ENCODE peak calls at places on chromosomes 12 and 14, in eight cellular contexts. I is astrocyte of the spinal cord; Z is naive thymus-derived CD4-positive, alpha-beta T cell; G is NCI-H1436 treated with DMSO at 0.1 percent for 48 hours; M is foreskin fibroblast; N is progenitor cell of endocrine pancreas; O is mesendoderm; A is dorsolateral prefrontal cortex. K is an unnamed sample.
A peak's percentile ranks its signal among the peaks of the same experiment; 100 is the strongest.

GRCh38 chr14:101017209-101017608 is 113.7 kb upstream of the RTL1 start:
- DNase-seq in I (peak; percentile 26), Z (no peak), G (no peak), M (peak; percentile 43), N (no peak), O (peak; percentile 7), A (no peak), K (no peak)

GRCh38 chr12:1517007-1517406 is 77.4 kb downstream of the FBXL14 start:
- DNase-seq in I (peak; percentile 92), Z (no peak), G (no peak), M (peak; percentile 90), N (no peak), O (peak; percentile 69), A (no peak), K (no peak)

GRCh38 chr12:123264642-123265041 is 7.0 kb downstream of the CDK2AP1 start:
- DNase-seq in I (no peak), Z (no peak), G (no peak), M (no peak), N (no peak), O (peak; percentile 83), A (peak; percentile 9), K (no peak)

GRCh38 chr14:24416254-24416931 is 13.1 kb downstream of the CBLN3 start:
- DNase-seq in I (no peak), Z (no peak), G (no peak), M (no peak), N (no peak), O (no peak), A (no peak), K (peak; percentile 47)

GRCh38 chr14:29028973-29029582 is 262.5 kb downstream of the FOXG1 start:
- DNase-seq in I (peak; percentile 6), Z (no peak), G (no peak), M (peak; percentile 51), N (peak; percentile 15), O (peak; percentile 82), A (no peak), K (no peak)

GRCh38 chr12:116381744-116382455 is 104.4 kb upstream of the MED13L start:
- DNase-seq in I (peak; percentile 98), Z (no peak), G (no peak), M (peak; percentile 97), N (no peak), O (peak; percentile 98), A (no peak), K (no peak)

GRCh38 chr14:73231874-73232851 is 5.1 kb upstream of the PAPLN start:
- DNase-seq in I (no peak), Z (no peak), G (no peak), M (no peak), N (no peak), O (peak; percentile 81), A (no peak), K (no peak)

GRCh38 chr12:63857771-63858670 is 13.5 kb downstream of the SRGAP1 start:
- DNase-seq in I (peak; percentile 68), Z (no peak), G (no peak), M (no peak), N (no peak), O (no peak), A (no peak), K (no peak)

GRCh38 chr12:90682398-90682797 is 272.6 kb downstream of the CCER1 start:
- DNase-seq in I (peak; percentile 86), Z (no peak), G (no peak), M (peak; percentile 89), N (no peak), O (no peak), A (no peak), K (no peak)

GRCh38 chr12:85448031-85448430 is 168.0 kb downstream of the ALX1 start:
- DNase-seq in I (no peak), Z (no peak), G (no peak), M (no peak), N (no peak), O (peak; percentile 81), A (no peak), K (no peak)

GRCh38 chr12:93738199-93739058 is 61.3 kb downstream of the CRADD start:
- DNase-seq in I (no peak), Z (no peak), G (no peak), M (no peak), N (no peak), O (no peak), A (no peak), K (no peak)

GRCh38 chr12:12384601-12385321 is 27.9 kb downstream of the BORCS5 start:
- DNase-seq in I (peak; percentile 40), Z (no peak), G (no peak), M (no peak), N (no peak), O (peak; percentile 56), A (peak; percentile 20), K (no peak)

GRCh38 chr12:94057262-94058151 is 90.9 kb upstream of the PLXNC1 start:
- DNase-seq in I (no peak), Z (no peak), G (no peak), M (no peak), N (no peak), O (peak; percentile 81), A (no peak), K (no peak)

GRCh38 chr14:79997509-79998210 is 213.6 kb downstream of the DIO2 start:
- DNase-seq in I (no peak), Z (no peak), G (no peak), M (no peak), N (no peak), O (no peak), A (no peak), K (no peak)

GRCh38 chr12:13597166-13597565 is 384.2 kb downstream of the GRIN2B start:
- DNase-seq in I (no peak), Z (no peak), G (no peak), M (no peak), N (no peak), O (no peak), A (no peak), K (no peak)

GRCh38 chr12:28568083-28568482 is 377.8 kb downstream of the CCDC91 start:
- DNase-seq in I (peak; percentile 83), Z (no peak), G (no peak), M (peak; percentile 98), N (no peak), O (no peak), A (no peak), K (no peak)

GRCh38 chr14:72560331-72560730 is 333.6 kb downstream of the DPF3 start:
- DNase-seq in I (no peak), Z (no peak), G (no peak), M (peak; percentile 28), N (no peak), O (peak; percentile 63), A (no peak), K (no peak)

GRCh38 chr14:94646481-94646880 is 34.3 kb downstream of the SERPINA3 start:
- DNase-seq in I (peak; percentile 86), Z (no peak), G (no peak), M (peak; percentile 70), N (no peak), O (peak; percentile 16), A (no peak), K (no peak)

GRCh38 chr12:47397664-47398281 is 308.1 kb downstream of the RPAP3 start:
- DNase-seq in I (peak; percentile 72), Z (peak; percentile 40), G (no peak), M (peak; percentile 79), N (no peak), O (peak; percentile 80), A (no peak), K (no peak)

GRCh38 chr12:46752396-46752795 is 73.4 kb downstream of the SLC38A4 start:
- DNase-seq in I (no peak), Z (no peak), G (no peak), M (no peak), N (no peak), O (no peak), A (no peak), K (no peak)

GRCh38 chr12:95789126-95790024 is 1.2 kb downstream of the NTN4 start:
- DNase-seq in I (no peak), Z (no peak), G (no peak), M (peak; percentile 61), N (peak; percentile 32), O (peak; percentile 37), A (peak; percentile 17), K (no peak)

GRCh38 chr14:91545204-91545603 is 35.1 kb upstream of the PPP4R3A start:
- DNase-seq in I (no peak), Z (no peak), G (no peak), M (no peak), N (no peak), O (no peak), A (no peak), K (no peak)

GRCh38 chr12:56358836-56359532 is 923 bp downstream of the STAT2 start:
- DNase-seq in I (peak; percentile 83), Z (no peak), G (no peak), M (peak; percentile 83), N (no peak), O (no peak), A (peak; percentile 32), K (peak; percentile 28)